ENCODE peak calls at places on chromosomes 3 and 15, in nine cellular contexts. J is testis, Z is substantia nigra, T is right cardiac atrium, O is heart right ventricle, V is upper lobe of right lung, F is OCI-LY7, R is RWPE1, B is neuronal stem cell. W is an unnamed sample.

GRCh38 chr15:68556139-68556990 is 22.4 kb upstream of the CORO2B start:
- DNase-seq in J (no peak), Z (no peak), T (no peak), O (no peak), V (no peak), F (no peak), R (no peak), B (no peak), W (no peak)

GRCh38 chr3:188853896-188854295 is 317.9 kb upstream of the TPRG1 start:
- DNase-seq in J (no peak), Z (no peak), T (no peak), O (no peak), V (no peak), F (no peak), R (no peak), B (no peak), W (no peak)

GRCh38 chr3:36075491-36075890 is 304.8 kb upstream of the STAC start:
- DNase-seq in J (no peak), Z (no peak), T (no peak), O (no peak), V (no peak), F (no peak), R (no peak), B (no peak), W (no peak)

GRCh38 chr3:115843206-115843605 is 219.9 kb downstream of the GAP43 start:
- DNase-seq in J (no peak), Z (no peak), T (no peak), O (no peak), V (no peak), F (no peak), R (no peak), B (no peak), W (no peak)

GRCh38 chr3:123660900-123661299 is 76.0 kb upstream of the HACD2 start:
- DNase-seq in J (peak), Z (peak), T (peak), O (peak), V (peak), F (no peak), R (peak), B (no peak), W (peak)

GRCh38 chr15:79370716-79371115 is 59.8 kb downstream of the TMED3 start:
- DNase-seq in J (no peak), Z (no peak), T (no peak), O (no peak), V (no peak), F (no peak), R (no peak), B (no peak), W (no peak)

GRCh38 chr3:2921903-2922302 is 188.3 kb downstream of the IL5RA start:
- DNase-seq in J (peak), Z (peak), T (no peak), O (no peak), V (no peak), F (peak), R (no peak), B (no peak), W (no peak)

GRCh38 chr3:78645628-78646310 is 1122.0 kb downstream of the ROBO1 start:
- DNase-seq in J (no peak), Z (peak), T (no peak), O (peak), V (no peak), F (peak), R (peak), B (peak), W (no peak)

GRCh38 chr3:151144756-151145155 is 58.3 kb downstream of the GPR171 start:
- DNase-seq in J (no peak), Z (no peak), T (no peak), O (no peak), V (no peak), F (no peak), R (no peak), B (no peak), W (no peak)

GRCh38 chr15:40111888-40112287 is 3.2 kb upstream of the BMF start:
- DNase-seq in J (no peak), Z (no peak), T (no peak), O (no peak), V (no peak), F (no peak), R (no peak), B (no peak), W (no peak)

GRCh38 chr15:48682949-48683651 is 37.6 kb upstream of the FBN1 start:
- DNase-seq in J (no peak), Z (no peak), T (peak), O (no peak), V (no peak), F (no peak), R (no peak), B (no peak), W (peak)

GRCh38 chr3:48686538-48687219 is 964 bp upstream of the NCKIPSD start:
- DNase-seq in J (no peak), Z (no peak), T (no peak), O (no peak), V (no peak), F (no peak), R (no peak), B (no peak), W (no peak)

GRCh38 chr15:39213385-39213840 is 367.5 kb upstream of the THBS1 start:
- DNase-seq in J (peak), Z (peak), T (peak), O (peak), V (peak), F (no peak), R (no peak), B (peak), W (peak)

GRCh38 chr15:27046891-27047290 is 75.9 kb downstream of the GABRG3 start:
- DNase-seq in J (no peak), Z (no peak), T (no peak), O (no peak), V (no peak), F (no peak), R (no peak), B (no peak), W (no peak)

GRCh38 chr15:52288986-52289385 is 6.6 kb downstream of the MYO5C start:
- DNase-seq in J (no peak), Z (no peak), T (no peak), O (no peak), V (no peak), F (no peak), R (no peak), B (no peak), W (no peak)

GRCh38 chr15:55740479-55740878 is 2.5 kb downstream of the PRTG start:
- DNase-seq in J (no peak), Z (no peak), T (no peak), O (no peak), V (no peak), F (no peak), R (no peak), B (no peak), W (no peak)

GRCh38 chr15:55742927-55743614 is at the start of gene PRTG:
- DNase-seq in J (peak), Z (peak), T (peak), O (peak), V (peak), F (no peak), R (peak), B (peak), W (peak)

GRCh38 chr15:55740981-55741591 is 1.9 kb downstream of the PRTG start:
- DNase-seq in J (no peak), Z (no peak), T (no peak), O (no peak), V (no peak), F (no peak), R (no peak), B (no peak), W (no peak)

GRCh38 chr15:55742498-55742926 is 440 bp downstream of the PRTG start:
- DNase-seq in J (peak), Z (peak), T (no peak), O (peak), V (peak), F (no peak), R (no peak), B (no peak), W (peak)

GRCh38 chr15:55741592-55742497 is 1.1 kb downstream of the PRTG start:
- DNase-seq in J (peak), Z (no peak), T (peak), O (peak), V (peak), F (no peak), R (peak), B (no peak), W (peak)
- H3K27ac ChIP-seq in J (peak), Z (no peak), T (no peak), O (peak), V (peak), F (no peak), R (no peak), B (peak), W (peak)

GRCh38 chr3:178454714-178455113 is 81.5 kb upstream of the KCNMB2 start:
- DNase-seq in J (peak), Z (no peak), T (peak), O (peak), V (no peak), F (no peak), R (no peak), B (no peak), W (peak)
- H3K27ac ChIP-seq in J (no peak), Z (no peak), T (no peak), O (peak), V (no peak), F (no peak), R (no peak), B (no peak), W (no peak)

GRCh38 chr3:192514754-192515660 is 212.3 kb downstream of the FGF12 start:
- DNase-seq in J (peak), Z (no peak), T (peak), O (peak), V (peak), F (no peak), R (no peak), B (peak), W (peak)
- H3K27ac ChIP-seq in J (no peak), Z (no peak), T (peak), O (peak), V (no peak), F (no peak), R (no peak), B (no peak), W (no peak)

DNA sequence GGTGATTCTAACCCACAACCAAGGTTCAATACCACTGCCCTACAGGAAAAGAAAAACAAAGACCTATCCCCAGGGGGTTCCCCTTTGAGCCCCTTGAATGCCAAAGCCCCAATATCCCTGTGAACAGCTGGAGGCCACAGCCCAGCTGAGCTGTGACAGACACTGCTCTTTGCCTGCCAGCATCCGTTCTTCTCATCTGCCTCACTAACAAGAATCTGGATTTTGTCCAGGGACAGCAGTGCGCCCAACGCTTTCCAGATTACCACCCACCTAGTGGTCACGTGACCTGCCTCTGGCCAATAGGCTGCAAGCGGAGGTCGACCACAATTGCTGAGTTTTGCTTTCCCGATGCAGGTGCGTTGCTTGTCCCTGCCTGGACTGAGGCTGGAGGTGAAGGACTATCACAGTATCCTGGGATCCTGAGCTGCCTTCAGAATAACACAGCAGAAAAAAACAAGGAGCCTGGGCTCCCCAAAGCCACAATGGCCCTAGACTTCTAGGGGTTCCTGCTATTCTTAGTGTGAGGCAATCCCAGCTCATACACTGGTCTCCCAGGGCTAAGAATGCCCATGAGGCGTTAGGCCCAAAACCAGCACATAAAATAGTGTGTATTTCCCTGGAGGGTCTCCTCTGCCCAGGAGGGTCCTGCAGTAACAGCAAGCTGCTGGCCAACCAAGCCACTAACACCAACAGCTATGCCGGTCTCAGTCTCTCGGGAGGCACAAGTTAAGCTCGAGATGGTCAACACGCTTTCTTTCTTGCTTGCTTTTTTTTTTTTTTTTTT is 13.8 kb downstream of the BDH1 start:
- DNase-seq in J (peak), Z (peak), T (peak), O (peak), V (no peak), F (no peak), R (peak), B (peak), W (no peak)
- H3K27ac ChIP-seq in J (no peak), Z (no peak), T (no peak), O (no peak), V (no peak), F (no peak), R (no peak), B (no peak), W (no peak)

GRCh38 chr3:146505496-146505895 is 36.1 kb upstream of the PLSCR2 start:
- DNase-seq in J (no peak), Z (no peak), T (no peak), O (no peak), V (no peak), F (no peak), R (no peak), B (no peak), W (no peak)

GRCh38 chr3:146502887-146503458 is 33.6 kb upstream of the PLSCR2 start:
- DNase-seq in J (no peak), Z (no peak), T (no peak), O (no peak), V (no peak), F (no peak), R (no peak), B (no peak), W (no peak)

GRCh38 chr3:146504546-146505197 is 35.3 kb upstream of the PLSCR2 start:
- DNase-seq in J (no peak), Z (no peak), T (no peak), O (no peak), V (no peak), F (no peak), R (no peak), B (no peak), W (no peak)

GRCh38 chr3:146501752-146502151 is 32.4 kb upstream of the PLSCR2 start:
- DNase-seq in J (no peak), Z (no peak), T (no peak), O (no peak), V (no peak), F (no peak), R (no peak), B (no peak), W (no peak)

GRCh38 chr3:146503459-146504202 is 34.3 kb upstream of the PLSCR2 start:
- DNase-seq in J (no peak), Z (no peak), T (peak), O (no peak), V (no peak), F (no peak), R (peak), B (no peak), W (peak)
- H3K27ac ChIP-seq in J (no peak), Z (no peak), T (no peak), O (no peak), V (no peak), F (no peak), R (peak), B (no peak), W (peak)

DNA sequence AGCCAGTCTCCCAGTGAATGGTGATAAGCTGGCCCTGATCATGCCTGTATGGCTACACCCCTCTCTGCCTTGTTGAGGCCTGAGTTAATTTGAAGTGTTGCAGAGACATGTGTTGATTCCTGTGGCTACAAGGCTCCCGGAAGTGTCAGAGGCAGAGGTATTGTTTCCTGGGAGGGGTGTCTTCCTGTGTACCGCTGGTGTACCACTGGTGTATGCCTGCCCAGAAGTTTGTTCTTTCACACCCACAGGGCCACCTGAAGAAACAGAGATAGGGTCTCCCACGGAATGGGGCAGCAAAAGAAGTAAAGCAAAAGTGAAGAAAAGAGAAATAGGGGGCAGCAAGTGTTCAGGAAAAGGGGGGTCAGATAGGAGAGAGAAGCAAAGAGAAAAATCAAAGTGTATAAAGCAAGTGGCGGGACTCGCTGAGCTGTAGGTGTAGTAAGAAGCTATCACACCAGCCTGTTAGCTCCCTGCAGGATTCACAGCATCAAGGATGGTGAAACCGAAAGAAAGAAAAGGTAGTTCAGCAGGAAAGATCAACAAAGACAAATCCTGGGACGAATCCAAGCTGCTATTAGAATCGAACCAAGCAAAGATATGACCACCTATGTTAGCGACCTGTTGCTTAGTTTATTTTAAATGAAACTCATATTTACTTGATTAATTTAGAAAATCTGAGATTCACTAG is 36.6 kb upstream of the CD47 start:
- DNase-seq in J (no peak), Z (no peak), T (no peak), O (no peak), V (no peak), F (peak), R (peak), B (no peak), W (no peak)
- H3K27ac ChIP-seq in J (no peak), Z (no peak), T (no peak), O (no peak), V (no peak), F (peak), R (peak), B (no peak), W (peak)

GRCh38 chr3:172036541-172037215 is 2.7 kb upstream of the FNDC3B start:
- DNase-seq in J (no peak), Z (no peak), T (no peak), O (no peak), V (no peak), F (no peak), R (no peak), B (no peak), W (no peak)

GRCh38 chr3:172040976-172041963 is 1.9 kb downstream of the FNDC3B start:
- DNase-seq in J (peak), Z (no peak), T (no peak), O (no peak), V (peak), F (no peak), R (peak), B (no peak), W (no peak)

GRCh38 chr3:172039352-172040077 is at the start of gene FNDC3B:
- DNase-seq in J (peak), Z (peak), T (peak), O (peak), V (peak), F (peak), R (peak), B (peak), W (peak)

GRCh38 chr3:172040078-172040975 is 949 bp downstream of the FNDC3B start:
- DNase-seq in J (peak), Z (peak), T (peak), O (peak), V (peak), F (peak), R (peak), B (peak), W (peak)

DNA sequence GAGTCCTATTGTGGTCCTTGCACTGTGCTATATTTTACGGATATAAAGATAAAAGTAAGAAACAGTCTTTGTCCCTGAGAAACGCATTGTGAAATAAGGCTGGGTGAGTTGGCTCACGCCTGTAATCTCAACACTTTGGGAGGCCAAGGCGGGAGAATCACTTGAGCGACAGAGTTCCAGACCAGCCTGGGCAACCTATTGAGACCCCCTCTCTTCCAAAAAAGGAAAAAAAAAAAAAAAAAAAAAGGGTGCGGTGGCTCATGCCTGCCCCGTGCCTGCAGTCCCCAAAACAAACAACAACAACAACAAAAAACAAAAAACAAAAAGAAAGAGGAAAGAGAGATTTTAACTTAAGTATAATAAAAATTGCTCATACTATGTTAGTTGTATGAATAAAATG is 555 bp upstream of the FNDC3B start:
- DNase-seq in J (no peak), Z (no peak), T (peak), O (no peak), V (no peak), F (no peak), R (no peak), B (no peak), W (no peak)
- H3K27ac ChIP-seq in J (peak), Z (no peak), T (no peak), O (peak), V (peak), F (no peak), R (peak), B (no peak), W (peak)

GRCh38 chr15:86154705-86155104 is 75.0 kb downstream of the AGBL1 start:
- DNase-seq in J (no peak), Z (no peak), T (no peak), O (no peak), V (no peak), F (no peak), R (no peak), B (no peak), W (no peak)

GRCh38 chr15:86159436-86159835 is 79.8 kb downstream of the AGBL1 start:
- DNase-seq in J (no peak), Z (no peak), T (no peak), O (no peak), V (no peak), F (no peak), R (no peak), B (no peak), W (no peak)

GRCh38 chr15:86157929-86158328 is 78.3 kb downstream of the AGBL1 start:
- DNase-seq in J (no peak), Z (no peak), T (no peak), O (no peak), V (no peak), F (no peak), R (no peak), B (no peak), W (no peak)

DNA sequence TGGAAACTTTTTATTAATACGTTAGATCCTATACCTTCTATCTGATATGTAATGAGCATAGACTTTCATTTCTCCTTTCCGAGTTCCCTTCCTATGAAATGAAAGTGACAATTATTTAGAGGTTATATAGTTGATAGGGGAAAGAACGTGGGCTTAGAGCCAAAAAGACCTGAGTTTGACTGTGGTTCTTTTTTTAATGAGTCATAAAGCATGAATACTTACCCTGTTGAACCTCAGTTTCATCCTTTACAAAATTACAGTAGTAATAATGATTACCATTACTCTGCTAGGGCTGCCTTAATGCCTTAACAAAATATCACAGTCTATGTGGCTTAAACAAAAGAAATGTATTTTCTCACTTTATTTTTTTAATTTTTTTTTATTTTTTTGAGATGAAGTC is 75.9 kb downstream of the AGBL1 start:
- DNase-seq in J (no peak), Z (no peak), T (no peak), O (no peak), V (no peak), F (no peak), R (no peak), B (no peak), W (no peak)
- H3K27ac ChIP-seq in J (no peak), Z (no peak), T (no peak), O (no peak), V (no peak), F (no peak), R (no peak), B (no peak), W (no peak)

W was measured in left lung.